ENCODE peak calls at places on chromosomes 4 and X, in four cellular contexts. S, C, M and U are unnamed samples.

GRCh38 chr4:76753814-76754213 is 144.1 kb downstream of the SOWAHB start:
- DNase-seq in S (no peak), M (no peak), C (peak; percentile 90), U (no peak)

GRCh38 chr4:15562114-15562513 is 92.4 kb downstream of the CC2D2A start:
- DNase-seq in M (no peak), S (no peak), C (no peak), U (no peak)

GRCh38 chr4:80875642-80876041 is 154.9 kb upstream of the BMP3 start:
- DNase-seq in M (no peak), C (no peak), S (no peak), U (no peak)

GRCh38 chr4:145179201-145179860 is 1.1 kb downstream of the OTUD4 start:
- DNase-seq in S (peak; percentile 54), C (peak; percentile 41), M (peak; percentile 66), U (peak; percentile 79)

GRCh38 chr4:144509088-144509854 is 136.7 kb upstream of the HHIP start:
- DNase-seq in C (no peak), S (no peak), M (peak; percentile 30), U (no peak)

GRCh38 chrX:275967-276587 is 5.1 kb upstream of the PLCXD1 start:
- DNase-seq in C (no peak), S (no peak), M (peak; percentile 87), U (no peak)

GRCh38 chr4:168908093-168908492 is 102.0 kb downstream of the CBR4 start:
- DNase-seq in C (peak; percentile 31), S (no peak), M (no peak), U (no peak)

GRCh38 chr4:173333658-173334084 is 487 bp downstream of the HMGB2 start:
- DNase-seq in M (peak; percentile 76), C (no peak), S (peak; percentile 32), U (no peak)

GRCh38 chrX:34813618-34814017 is 129.0 kb upstream of the FAM47B start:
- DNase-seq in S (no peak), M (no peak), C (peak; percentile 32), U (no peak)

GRCh38 chrX:101347859-101348451 is 587 bp downstream of the TIMM8A start:
- DNase-seq in S (peak; percentile 4), M (no peak), C (no peak), U (peak; percentile 74)

GRCh38 chr4:65918217-65918616 is 247.9 kb upstream of the EPHA5 start:
- DNase-seq in S (no peak), M (peak; percentile 18), C (no peak), U (no peak)

GRCh38 chr4:68359508-68359907 is 9.6 kb upstream of the YTHDC1 start:
- DNase-seq in S (no peak), M (no peak), C (no peak), U (no peak)

GRCh38 chr4:37603711-37604110 is 82.5 kb downstream of the RELL1 start:
- DNase-seq in M (no peak), C (no peak), S (no peak), U (no peak)

GRCh38 chr4:142883433-142883832 is 37.3 kb upstream of the INPP4B start:
- DNase-seq in C (no peak), M (peak; percentile 49), S (no peak), U (no peak)

GRCh38 chrX:118536687-118537461 is 41.3 kb downstream of the DOCK11 start:
- DNase-seq in C (peak; percentile 34), M (peak; percentile 20), S (peak; percentile 37), U (no peak)

GRCh38 chr4:8002525-8003309 is 63.1 kb upstream of the AFAP1 start:
- DNase-seq in C (no peak), S (no peak), M (no peak), U (no peak)

GRCh38 chrX:148947399-148948025 is 447.1 kb downstream of the AFF2 start:
- DNase-seq in C (no peak), S (no peak), M (no peak), U (no peak)

GRCh38 chr4:100981447-100982204 is 365.7 kb downstream of the PPP3CA start:
- DNase-seq in M (no peak), S (no peak), C (no peak), U (no peak)

GRCh38 chr4:10173039-10173753 is 56.6 kb upstream of the WDR1 start:
- DNase-seq in M (no peak), C (peak; percentile 42), S (no peak), U (no peak)

GRCh38 chr4:169229571-169230028 is 41.2 kb downstream of the SH3RF1 start:
- DNase-seq in M (no peak), C (peak; percentile 92), S (no peak), U (no peak)

GRCh38 chrX:72243472-72243871 is 4.6 kb upstream of the ERCC6L start:
- DNase-seq in S (no peak), M (no peak), C (peak; percentile 44), U (no peak)

GRCh38 chrX:104482757-104483156 is 83.2 kb upstream of the IL1RAPL2 start:
- DNase-seq in C (no peak), S (no peak), M (no peak), U (no peak)

GRCh38 chr4:155530290-155530689 is 136.4 kb upstream of the GUCY1A1 start:
- DNase-seq in M (no peak), C (no peak), S (no peak), U (no peak)

GRCh38 chr4:32025840-32026459 is 1305.8 kb downstream of the PCDH7 start:
- DNase-seq in M (no peak), C (peak; percentile 3), S (no peak), U (no peak)

GRCh38 chr4:174214102-174214878 is 69.2 kb downstream of the FBXO8 start:
- DNase-seq in S (no peak), C (no peak), M (peak; percentile 82), U (no peak)

GRCh38 chr4:98816816-98817215 is 112.1 kb downstream of the EIF4E start:
- DNase-seq in S (no peak), M (no peak), C (no peak), U (no peak)

GRCh38 chrX:34559325-34559724 is 97.8 kb downstream of the TMEM47 start:
- DNase-seq in M (no peak), C (peak; percentile 2), S (no peak), U (no peak)

GRCh38 chr4:139050436-139050835 is 34.9 kb downstream of the NOCT start:
- DNase-seq in S (no peak), C (no peak), M (no peak), U (no peak)

GRCh38 chrX:134603806-134604700 is 54.2 kb downstream of the PLAC1 start:
- DNase-seq in S (no peak), C (peak; percentile 75), M (no peak), U (no peak)

GRCh38 chr4:3529363-3529762 is 2.9 kb downstream of the LRPAP1 start:
- DNase-seq in C (no peak), S (no peak), M (no peak), U (no peak)

GRCh38 chrX:57172544-57172943 is 35.3 kb upstream of the SPIN2A start:
- DNase-seq in M (no peak), C (no peak), S (no peak), U (no peak)

GRCh38 chr4:132001542-132001941 is 1147.6 kb upstream of the PCDH10 start:
- DNase-seq in S (no peak), C (peak; percentile 18), M (no peak), U (no peak)

GRCh38 chrX:69196666-69197065 is 31.4 kb upstream of the PJA1 start:
- DNase-seq in M (no peak), S (no peak), C (no peak), U (no peak)

GRCh38 chr4:110501826-110502225 is 25.9 kb downstream of the ENPEP start:
- DNase-seq in M (no peak), C (no peak), S (no peak), U (no peak)

GRCh38 chrX:118901991-118902390 is 72.4 kb upstream of the LONRF3 start:
- DNase-seq in S (no peak), C (no peak), M (no peak), U (no peak)

GRCh38 chr4:151561551-151562256 is 152.7 kb downstream of the FHIP1A start:
- DNase-seq in M (no peak), S (no peak), C (no peak), U (no peak)

GRCh38 chrX:9352683-9353430 is 112.0 kb upstream of the TBL1X start:
- DNase-seq in C (peak; percentile 32), M (no peak), S (no peak), U (no peak)

DNA sequence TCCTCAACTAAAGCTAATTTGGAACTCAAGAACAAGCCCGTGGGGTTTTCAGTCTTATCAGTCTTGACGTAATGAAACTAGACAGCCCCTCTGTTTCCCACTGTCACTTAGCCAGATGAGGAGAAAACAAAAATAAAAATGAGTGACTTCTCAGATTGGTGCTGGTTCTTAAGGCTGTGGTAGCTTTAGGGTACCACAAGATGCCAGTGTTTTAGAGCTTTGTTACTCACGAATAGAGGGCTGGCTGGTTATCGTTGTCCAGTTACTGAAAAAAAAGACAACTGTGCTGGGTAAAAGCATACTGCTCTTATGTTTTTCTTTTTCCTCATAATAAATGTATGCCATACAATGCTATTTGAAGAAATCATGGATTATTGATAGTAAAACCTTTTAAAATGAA is 796.7 kb downstream of the RAPGEF2 start:
- DNase-seq in C (no peak), M (no peak), S (no peak), U (no peak)
- TF ChIP-seq CTCF in C (no peak), M (no peak), S (no peak), U (no peak)

DNA sequence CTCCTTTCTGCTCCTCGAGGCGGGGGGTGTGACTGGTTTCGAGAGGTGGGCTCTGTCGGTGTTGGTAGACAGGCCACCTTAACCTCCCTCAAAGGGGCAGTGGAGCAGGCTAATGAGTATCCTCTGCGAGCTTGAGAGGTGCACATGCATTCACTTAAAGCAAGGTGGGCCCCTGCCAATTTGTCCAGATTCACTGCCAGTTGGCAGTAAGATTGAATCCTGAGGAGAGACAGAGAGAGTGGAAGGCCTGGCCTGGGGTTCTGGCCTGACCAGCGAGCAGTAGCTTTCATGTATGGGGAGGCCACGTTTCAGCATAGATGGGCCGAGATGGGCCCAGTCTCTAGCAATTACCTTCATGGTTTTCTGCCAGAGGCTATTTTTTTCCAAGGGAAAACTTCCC is 215.6 kb upstream of the SFRP2 start:
- DNase-seq in M (no peak), S (no peak), C (no peak), U (no peak)
- H3K27ac ChIP-seq in M (no peak overlapping the region), S (no peak overlapping the region), C (peak overlapping the region; percentile 71), U (peak overlapping the region; percentile 48)

GRCh38 chr4:52235775-52236174 is 184.7 kb downstream of the SPATA18 start:
- DNase-seq in M (no peak), C (no peak), S (no peak), U (no peak)

GRCh38 chr4:52234539-52235174 is 183.6 kb downstream of the SPATA18 start:
- DNase-seq in C (peak; percentile 17), S (no peak), M (peak; percentile 22), U (no peak)
- TF ChIP-seq CTCF in C (no peak), S (no peak), M (peak; percentile 53), U (no peak)

GRCh38 chr4:84669201-84669600 is 86.3 kb downstream of the CDS1 start:
- DNase-seq in M (no peak), S (no peak), C (no peak), U (no peak)
- H3K27ac ChIP-seq in M (no peak overlapping the region), S (no peak overlapping the region), C (no peak overlapping the region), U (no peak overlapping the region)

DNA sequence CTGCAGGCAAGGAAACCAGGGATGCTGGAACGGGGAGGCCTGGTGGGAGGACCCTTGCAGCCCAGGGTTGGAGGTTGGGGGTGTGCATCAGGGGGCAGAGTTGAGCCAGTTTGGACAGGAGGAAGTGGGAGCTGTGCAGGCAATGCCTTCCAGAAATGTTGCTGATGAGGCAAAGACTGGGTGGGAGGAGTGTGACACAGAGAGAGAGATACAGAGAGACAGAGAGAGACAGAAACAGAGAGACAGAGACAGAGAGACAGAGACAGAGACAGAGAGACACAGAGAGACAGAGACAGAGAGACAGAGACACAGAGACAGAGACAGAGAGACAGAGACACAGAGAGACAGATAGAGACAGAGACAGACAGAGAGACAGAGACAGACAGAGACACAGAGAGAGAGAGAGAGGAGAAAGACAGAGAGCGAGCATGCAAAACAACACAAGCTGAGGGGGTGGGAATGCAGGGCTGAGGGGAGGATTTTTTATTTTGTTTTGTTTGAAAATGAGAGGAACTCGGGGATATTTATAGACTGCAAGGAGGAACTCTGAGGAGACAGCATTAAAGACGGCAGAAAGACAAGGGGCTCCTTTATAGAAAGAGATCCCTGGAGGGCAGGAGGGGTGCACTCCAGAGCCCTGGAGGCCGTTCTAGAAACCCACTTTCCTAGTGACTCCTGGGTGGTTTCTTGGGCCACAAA is 1.9 kb upstream of the HAUS3 start:
- DNase-seq in M (no peak), S (no peak), C (no peak), U (peak; percentile 74)
- TF ChIP-seq CTCF in M (peak; percentile 8), S (no peak), C (peak; percentile 57), U (no peak)